ENCODE peak calls at places on chromosome 9, in four cellular contexts. J, L, B and R are unnamed samples.

GRCh38 chr9:19379697-19380046 is 364 bp downstream of the RPS6 start:
- DNase-seq in J (peak), L (peak), B (peak), R (no peak)

GRCh38 chr9:124665391-124666058 is 105.6 kb downstream of the NR6A1 start:
- DNase-seq in J (no peak), L (no peak), B (no peak), R (no peak)

GRCh38 chr9:114691046-114691955 is 9.3 kb upstream of the TEX48 start:
- DNase-seq in J (no peak), L (peak), B (no peak), R (peak)

GRCh38 chr9:38392235-38393127 is at the start of gene ALDH1B1:
- DNase-seq in J (peak), L (peak), B (peak), R (peak)

GRCh38 chr9:109192732-109193361 is 25.8 kb upstream of the FRRS1L start:
- DNase-seq in J (no peak), L (no peak), B (peak), R (no peak)

GRCh38 chr9:125260564-125260963 is 1.1 kb upstream of the GAPVD1 start:
- DNase-seq in J (no peak), L (no peak), B (no peak), R (no peak)

GRCh38 chr9:80839821-80840670 is 849.3 kb downstream of the TLE1 start:
- DNase-seq in J (no peak), L (no peak), B (no peak), R (no peak)

GRCh38 chr9:76912631-76913275 is 6.8 kb upstream of the PRUNE2 start:
- DNase-seq in J (no peak), L (no peak), B (no peak), R (no peak)

GRCh38 chr9:127878001-127878651 is 651 bp upstream of the AK1 start:
- DNase-seq in J (peak), L (no peak), B (no peak), R (no peak)

GRCh38 chr9:137293094-137293481 is 9.0 kb downstream of the NRARP start:
- DNase-seq in J (no peak), L (no peak), B (no peak), R (no peak)

GRCh38 chr9:88006511-88007290 is 32.4 kb upstream of the CDK20 start:
- DNase-seq in J (no peak), L (no peak), B (no peak), R (no peak)

GRCh38 chr9:121074370-121075250 is at the start of gene CNTRL:
- DNase-seq in J (peak), L (peak), B (peak), R (peak)

GRCh38 chr9:95741631-95742030 is 133.9 kb upstream of the ERCC6L2 start:
- DNase-seq in J (no peak), L (no peak), B (no peak), R (no peak)

GRCh38 chr9:113641100-113641885 is 177.8 kb downstream of the RGS3 start:
- DNase-seq in J (no peak), L (no peak), B (no peak), R (no peak)

GRCh38 chr9:107161338-107161737 is 121.7 kb upstream of the RAD23B start:
- DNase-seq in J (no peak), L (no peak), B (no peak), R (no peak)

GRCh38 chr9:99834474-99834873 is 12.8 kb downstream of the NR4A3 start:
- DNase-seq in J (no peak), L (no peak), B (no peak), R (no peak)

GRCh38 chr9:94210616-94211603 is 48.2 kb upstream of the ZNF169 start:
- DNase-seq in J (no peak), L (no peak), B (no peak), R (no peak)

GRCh38 chr9:98219364-98219716 is 26.9 kb upstream of the CORO2A start:
- DNase-seq in J (no peak), L (no peak), B (no peak), R (no peak)

GRCh38 chr9:75851917-75852316 is 38.6 kb upstream of the PCSK5 start:
- DNase-seq in J (no peak), L (no peak), B (no peak), R (no peak)

GRCh38 chr9:17623965-17624364 is 45.1 kb downstream of the SH3GL2 start:
- DNase-seq in J (no peak), L (no peak), B (no peak), R (no peak)

GRCh38 chr9:12426198-12426864 is 266.9 kb upstream of the TYRP1 start:
- DNase-seq in J (no peak), L (no peak), B (no peak), R (no peak)

GRCh38 chr9:119639287-119639955 is 270.2 kb upstream of the BRINP1 start:
- DNase-seq in J (no peak), L (no peak), B (no peak), R (no peak)

GRCh38 chr9:122197334-122197872 is 31.4 kb downstream of the LHX6 start:
- DNase-seq in J (no peak), L (no peak), B (no peak), R (no peak)

GRCh38 chr9:112487008-112487798 is 576 bp downstream of the KIAA1958 start:
- DNase-seq in J (peak), L (peak), B (peak), R (peak)

GRCh38 chr9:10268500-10269485 is 344.0 kb downstream of the PTPRD start:
- DNase-seq in J (no peak), L (no peak), B (peak), R (no peak)

GRCh38 chr9:121274851-121275250 is 6.9 kb downstream of the GSN start:
- DNase-seq in J (no peak), L (no peak), B (no peak), R (no peak)

GRCh38 chr9:14616188-14616982 is 76.8 kb downstream of the ZDHHC21 start:
- DNase-seq in J (no peak), L (no peak), B (peak), R (no peak)

GRCh38 chr9:4939118-4939561 is 45.9 kb upstream of the JAK2 start:
- DNase-seq in J (no peak), L (no peak), B (peak), R (no peak)